ENCODE peak calls at places on chromosomes 12 and 14, in eight cellular contexts. S, X, L, K, D, E, C and U are unnamed samples.

GRCh38 chr14:71751264-71751663 is 181.0 kb upstream of the RGS6 start:
- DNase-seq in K (no peak), E (no peak), S (no peak), D (no peak), C (no peak), X (no peak), L (no peak), U (no peak)

GRCh38 chr12:112854344-112854743 is 52.4 kb upstream of the OAS1 start:
- DNase-seq in E (no peak), D (no peak), K (no peak), C (no peak), S (no peak), X (no peak), L (no peak), U (no peak)

GRCh38 chr14:64438181-64438839 is 27.0 kb upstream of the AKAP5 start:
- DNase-seq in L (peak), K (no peak), S (peak), C (no peak), E (no peak), X (peak), D (no peak), U (peak)

GRCh38 chr12:88172844-88173407 is 30.8 kb downstream of the TMTC3 start:
- DNase-seq in E (no peak), S (no peak), D (no peak), C (no peak), L (no peak), K (no peak), X (no peak), U (no peak)

GRCh38 chr12:45933504-45933903 is 56.9 kb downstream of the SCAF11 start:
- DNase-seq in X (no peak), D (no peak), L (no peak), K (no peak), C (no peak), S (peak), E (no peak), U (no peak)

GRCh38 chr12:34403706-34404376 is 381.5 kb downstream of the ALG10 start:
- DNase-seq in S (no peak), E (no peak), C (no peak), X (no peak), K (no peak), L (no peak), D (no peak), U (no peak)

GRCh38 chr14:106509795-106510194 is 983.4 kb downstream of the TMEM121 start:
- DNase-seq in L (no peak), C (no peak), E (no peak), S (no peak), D (no peak), K (no peak), X (no peak), U (no peak)

GRCh38 chr14:68408680-68409079 is 384.2 kb downstream of the ZFP36L1 start:
- DNase-seq in X (no peak), K (no peak), L (no peak), D (no peak), C (no peak), E (no peak), S (peak), U (no peak)

GRCh38 chr14:21436567-21437062 is 19.3 kb downstream of the CHD8 start:
- DNase-seq in L (no peak), S (peak), X (no peak), D (no peak), K (no peak), E (no peak), C (no peak), U (no peak)

GRCh38 chr12:4434721-4435425 is 10.7 kb downstream of the FGF6 start:
- DNase-seq in X (no peak), E (no peak), C (no peak), L (no peak), K (no peak), S (no peak), D (no peak), U (no peak)

GRCh38 chr12:112126000-112126431 is 656 bp downstream of the TRAFD1 start:
- DNase-seq in D (no peak), E (no peak), L (no peak), C (no peak), K (no peak), S (no peak), X (no peak), U (no peak)

GRCh38 chr12:128819293-128820144 is 4.2 kb downstream of the SLC15A4 start:
- DNase-seq in D (no peak), L (no peak), E (no peak), S (no peak), X (no peak), K (no peak), C (no peak), U (no peak)

GRCh38 chr12:3944620-3945019 is 71.4 kb upstream of the PARP11 start:
- DNase-seq in C (no peak), S (no peak), K (no peak), X (no peak), D (no peak), L (no peak), E (no peak), U (no peak)

GRCh38 chr12:71582925-71583324 is 80.7 kb downstream of the ZFC3H1 start:
- DNase-seq in E (no peak), D (no peak), C (no peak), L (no peak), S (no peak), X (no peak), K (no peak), U (no peak)

GRCh38 chr12:47988073-47989022 is 15.9 kb downstream of the COL2A1 start:
- DNase-seq in X (no peak), E (peak), K (no peak), C (no peak), D (no peak), L (no peak), S (peak), U (no peak)

GRCh38 chr12:103523771-103524170 is 28.0 kb upstream of the C12orf42 start:
- DNase-seq in L (no peak), E (no peak), X (no peak), S (no peak), C (no peak), K (no peak), D (no peak), U (no peak)

GRCh38 chr12:2944401-2945047 is 14.7 kb upstream of the TEAD4 start:
- DNase-seq in L (no peak), C (peak), E (peak), S (peak), X (no peak), D (peak), K (peak), U (no peak)

GRCh38 chr12:5705791-5706190 is 239.3 kb downstream of the ANO2 start:
- DNase-seq in K (no peak), L (no peak), E (no peak), X (no peak), C (no peak), S (no peak), D (no peak), U (no peak)

GRCh38 chr14:38721822-38722431 is 381.1 kb downstream of the SEC23A start:
- DNase-seq in X (no peak), E (peak), C (no peak), S (peak), D (peak), L (peak), K (peak), U (peak)

GRCh38 chr14:55301722-55302121 is 30.5 kb downstream of the FBXO34 start:
- DNase-seq in X (peak), L (no peak), S (peak), C (no peak), E (no peak), D (no peak), K (no peak), U (no peak)

GRCh38 chr14:64444984-64445845 is 20.1 kb upstream of the AKAP5 start:
- DNase-seq in D (peak), L (no peak), E (no peak), S (peak), X (peak), K (peak), C (no peak), U (no peak)

GRCh38 chr12:93943766-93944165 is 204.6 kb upstream of the PLXNC1 start:
- DNase-seq in C (no peak), X (peak), K (no peak), E (peak), D (no peak), L (no peak), S (peak), U (no peak)

GRCh38 chr12:122880155-122880605 is 15.7 kb downstream of the VPS37B start:
- DNase-seq in L (no peak), K (no peak), S (peak), D (no peak), X (no peak), E (no peak), C (no peak), U (no peak)

GRCh38 chr14:75196064-75196463 is 19.7 kb upstream of the TMED10 start:
- DNase-seq in L (no peak), K (no peak), C (no peak), E (no peak), X (no peak), D (no peak), S (no peak), U (no peak)

GRCh38 chr12:26029741-26030033 is 71.2 kb downstream of the RASSF8 start:
- DNase-seq in S (no peak), K (no peak), C (no peak), E (no peak), X (peak), L (no peak), D (no peak), U (no peak)

GRCh38 chr12:28535216-28535615 is 345.0 kb downstream of the CCDC91 start:
- DNase-seq in L (peak), K (no peak), C (no peak), D (no peak), S (peak), X (no peak), E (no peak), U (no peak)

GRCh38 chr12:121590476-121591143 is 9.8 kb upstream of the KDM2B start:
- DNase-seq in K (peak), E (no peak), L (no peak), S (peak), C (peak), X (peak), D (peak), U (no peak)

GRCh38 chr14:31038521-31039166 is 12.5 kb upstream of the STRN3 start:
- DNase-seq in D (no peak), X (no peak), L (no peak), E (no peak), S (no peak), K (no peak), C (no peak), U (no peak)

GRCh38 chr12:321606-322326 is 59.1 kb upstream of the SLC6A13 start:
- DNase-seq in S (peak), C (no peak), X (no peak), E (no peak), K (no peak), D (no peak), L (no peak), U (no peak)